ENCODE peak calls at places on chromosomes 7 and 10, in seven cellular contexts. V, A, F, N, W, J and G are unnamed samples.

GRCh38 chr7:150931199-150931869 is 46.8 kb downstream of the KCNH2 start:
- DNase-seq in V (no peak), A (no peak), F (no peak), N (no peak), W (no peak), J (no peak), G (no peak)

GRCh38 chr7:132575987-132576722 is at the start of gene PLXNA4:
- DNase-seq in V (peak; percentile 34), A (no peak), F (no peak), N (no peak), W (peak; percentile 32), J (peak; percentile 27), G (peak; percentile 68)

GRCh38 chr10:132547421-132547861 is 9.9 kb downstream of the INPP5A start:
- DNase-seq in V (no peak), A (no peak), F (no peak), N (no peak), W (no peak), J (peak; percentile 14), G (no peak)

GRCh38 chr7:70738080-70738479 is 393.9 kb upstream of the GALNT17 start:
- DNase-seq in V (no peak), A (no peak), F (peak; percentile 65), N (no peak), W (no peak), J (peak; percentile 39), G (no peak)

GRCh38 chr10:110101464-110102144 is 93.8 kb downstream of the ADD3 start:
- DNase-seq in V (no peak), A (no peak), F (no peak), N (no peak), W (no peak), J (no peak), G (no peak)

GRCh38 chr10:116460219-116460618 is 32.6 kb downstream of the PNLIPRP3 start:
- DNase-seq in V (no peak), A (no peak), F (no peak), N (no peak), W (no peak), J (no peak), G (no peak)

GRCh38 chr7:66050990-66051424 is 24.6 kb upstream of the ASL start:
- DNase-seq in V (peak; percentile 51), A (no peak), F (peak; percentile 22), N (no peak), W (no peak), J (no peak), G (peak; percentile 38)

GRCh38 chr10:95552680-95553342 is 8.4 kb downstream of the SORBS1 start:
- DNase-seq in V (no peak), A (no peak), F (peak; percentile 78), N (peak; percentile 36), W (no peak), J (no peak), G (no peak)

GRCh38 chr10:126924915-126925300 is 19.7 kb downstream of the DOCK1 start:
- DNase-seq in V (no peak), A (no peak), F (no peak), N (no peak), W (no peak), J (no peak), G (no peak)

GRCh38 chr7:123305840-123306375 is 106.1 kb upstream of the SLC13A1 start:
- DNase-seq in V (no peak), A (no peak), F (no peak), N (no peak), W (no peak), J (no peak), G (no peak)

GRCh38 chr7:916291-916941 is 38.1 kb downstream of the ADAP1 start:
- DNase-seq in V (no peak), A (no peak), F (no peak), N (no peak), W (no peak), J (no peak), G (no peak)

GRCh38 chr10:114492351-114493037 is 88.2 kb upstream of the AFAP1L2 start:
- DNase-seq in V (no peak), A (peak; percentile 78), F (peak; percentile 33), N (no peak), W (peak; percentile 69), J (no peak), G (no peak)

GRCh38 chr10:113069595-113069994 is 119.5 kb downstream of the TCF7L2 start:
- DNase-seq in V (no peak), A (no peak), F (peak; percentile 30), N (no peak), W (no peak), J (no peak), G (no peak)
- H3K4me1 ChIP-seq in V (no peaks in the 10 kb centered on the region), A (no peaks in the 10 kb centered on the region), F (peaks cover 7% of the 10 kb centered on the region), N (peaks cover 5% of the 10 kb centered on the region), W (peaks cover 34% of the 10 kb centered on the region), J (peaks cover 30% of the 10 kb centered on the region), G (peaks cover 14% of the 10 kb centered on the region)

DNA sequence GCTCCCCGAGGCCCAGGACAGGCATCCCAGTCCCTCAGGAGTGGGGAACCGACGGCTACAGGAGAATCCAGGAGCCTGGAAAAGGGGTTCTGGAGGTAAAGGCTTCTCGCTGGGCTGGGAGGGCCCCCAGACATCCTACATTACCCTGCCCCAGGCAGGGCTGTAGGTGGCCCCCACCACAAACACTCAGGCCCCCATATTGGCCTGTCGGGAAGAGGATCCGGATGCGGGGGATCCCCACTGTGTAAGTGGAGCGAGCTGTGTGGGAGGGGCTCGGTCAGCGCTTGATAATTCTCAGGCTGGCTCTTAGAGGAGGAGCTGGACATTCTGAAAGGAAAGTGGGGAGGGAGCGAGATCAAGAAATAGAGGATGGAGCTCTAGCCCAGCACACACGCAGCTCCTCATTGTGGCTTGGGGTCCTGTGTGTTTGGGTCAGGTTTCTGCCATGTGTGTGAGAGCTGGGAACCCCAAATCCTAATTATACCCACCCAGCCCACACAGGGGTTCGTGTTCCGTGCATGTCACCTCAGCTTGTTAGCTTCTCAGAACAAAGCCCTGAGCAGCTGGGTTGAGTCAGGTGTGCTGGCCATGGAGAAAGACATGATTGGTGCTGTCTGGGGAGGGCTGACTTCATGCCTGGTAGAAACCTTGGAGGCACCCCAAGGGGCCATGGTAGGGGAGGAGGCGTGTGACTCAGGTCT is 49.4 kb downstream of the ZNF467 start:
- DNase-seq in V (no peak), A (no peak), F (no peak), N (no peak), W (no peak), J (no peak), G (no peak)
- H3K36me3 ChIP-seq in V (peaks cover 25% of the 10 kb centered on the region), A (peaks cover 27% of the 10 kb centered on the region), F (peaks cover 1% of the 10 kb centered on the region), N (peaks cover 82% of the 10 kb centered on the region), W (peaks cover 23% of the 10 kb centered on the region), J (no peaks in the 10 kb centered on the region), G (no peaks in the 10 kb centered on the region)

GRCh38 chr10:107900131-107900530 is 735.6 kb upstream of the SORCS1 start:
- DNase-seq in V (no peak), A (no peak), F (no peak), N (no peak), W (no peak), J (no peak), G (no peak)
- H3K4me1 ChIP-seq in V (no peaks in the 10 kb centered on the region), A (no peaks in the 10 kb centered on the region), F (no peaks in the 10 kb centered on the region), N (no peaks in the 10 kb centered on the region), W (no peaks in the 10 kb centered on the region), J (no peaks in the 10 kb centered on the region), G (no peaks in the 10 kb centered on the region)

GRCh38 chr7:127708788-127709187 is 56.8 kb downstream of the SND1 start:
- DNase-seq in V (peak; percentile 62), A (peak; percentile 80), F (peak; percentile 87), N (peak; percentile 80), W (peak; percentile 81), J (peak; percentile 83), G (peak; percentile 72)
- H3K36me3 ChIP-seq in V (peaks cover 84% of the 10 kb centered on the region), A (peaks cover 97% of the 10 kb centered on the region), F (peaks cover 11% of the 10 kb centered on the region), N (peaks cover 75% of the 10 kb centered on the region), W (peaks cover 18% of the 10 kb centered on the region), J (no peaks in the 10 kb centered on the region), G (peaks cover 5% of the 10 kb centered on the region)

GRCh38 chr10:35211390-35211789 is 84.7 kb downstream of the CREM start:
- DNase-seq in V (no peak), A (no peak), F (peak; percentile 87), N (no peak), W (no peak), J (no peak), G (no peak)
- H3K4me1 ChIP-seq in V (peaks cover 9% of the 10 kb centered on the region), A (peaks cover 22% of the 10 kb centered on the region), F (peaks cover 11% of the 10 kb centered on the region), N (peaks cover 4% of the 10 kb centered on the region), W (no peaks in the 10 kb centered on the region), J (no peaks in the 10 kb centered on the region), G (no peaks in the 10 kb centered on the region)

GRCh38 chr7:140333209-140333608 is 65.1 kb downstream of the SLC37A3 start:
- DNase-seq in V (no peak), A (no peak), F (no peak), N (no peak), W (peak; percentile 21), J (no peak), G (no peak)
- H3K36me3 ChIP-seq in V (peaks cover 5% of the 10 kb centered on the region), A (no peaks in the 10 kb centered on the region), F (peaks cover 6% of the 10 kb centered on the region), N (peaks cover 32% of the 10 kb centered on the region), W (peaks cover 4% of the 10 kb centered on the region), J (no peaks in the 10 kb centered on the region), G (peaks cover 10% of the 10 kb centered on the region)